ENCODE peak calls at places on chromosomes 2 and 18, in eight cellular contexts. Y is left cardiac atrium; F is neuronal stem cell; G is Right ventricle myocardium inferior; R is activated naive CD4-positive, alpha-beta T cell treated with anti-CD3 and anti-CD28 coated beads, Interleukin-2, amount 50 U/mL, for 16 hours; L is CD8-positive, alpha-beta T cell; Q is NAMALWA; P is MCF 10A. Z is an unnamed sample.

GRCh38 chr18:27017901-27018500 is 152.5 kb upstream of the AQP4 start:
- DNase-seq in Q (peak), R (no peak), F (no peak), P (peak), G (no peak), L (no peak), Y (no peak), Z (no peak)

GRCh38 chr2:67341336-67341735 is 55.8 kb upstream of the ETAA1 start:
- DNase-seq in Q (no peak), L (no peak), Y (no peak), P (no peak), G (no peak), F (no peak), R (no peak), Z (no peak)

GRCh38 chr2:112108238-112108832 is 29.9 kb upstream of the FBLN7 start:
- DNase-seq in Y (no peak), P (no peak), Q (no peak), L (no peak), G (no peak), R (no peak), F (no peak), Z (no peak)

GRCh38 chr2:46998551-46998950 is 82.9 kb upstream of the MCFD2 start:
- DNase-seq in P (no peak), G (no peak), Q (no peak), F (no peak), Y (no peak), R (no peak), L (no peak), Z (no peak)

GRCh38 chr18:45689386-45689785 is 34.6 kb upstream of the SLC14A1 start:
- DNase-seq in G (no peak), R (no peak), Q (no peak), L (no peak), F (no peak), Y (no peak), P (no peak), Z (no peak)

GRCh38 chr2:96251721-96252292 is 14.0 kb downstream of the TMEM127 start:
- DNase-seq in R (no peak), L (no peak), P (peak), F (peak), G (no peak), Q (no peak), Y (peak), Z (peak)

GRCh38 chr2:50344509-50345106 is 687.3 kb downstream of the NRXN1 start:
- DNase-seq in L (no peak), G (no peak), R (no peak), F (no peak), Y (no peak), Q (peak), P (peak), Z (no peak)

GRCh38 chr18:46010676-46011075 is 43.5 kb upstream of the EPG5 start:
- DNase-seq in Y (no peak), F (no peak), L (no peak), P (no peak), G (no peak), R (no peak), Q (no peak), Z (no peak)

GRCh38 chr2:85666435-85666924 is 1.5 kb downstream of the SFTPB start:
- DNase-seq in P (no peak), Q (no peak), F (no peak), G (no peak), L (no peak), Y (no peak), R (no peak), Z (peak)